ENCODE peak calls at places on chromosomes 7 and 10, in nine cellular contexts. One of them, this sample, is unnamed. For H3K9me3 and H3K4me1, the result is how much of the 10 kb centered on the place peaks cover.

GRCh38 chr7:31991846-31992245 is 78.4 kb downstream of the PDE1C start:
- DNase-seq in right lobe of liver: no peak
- DNase-seq in heart left ventricle: no peak
- DNase-seq in adrenal gland: no peak
- DNase-seq in IMR-90: peak
- DNase-seq in uterus: no peak
- DNase-seq in transverse colon: no peak
- DNase-seq in tibial nerve: no peak
- DNase-seq in gastrocnemius medialis: no peak
- DNase-seq in this sample: no peak

GRCh38 chr7:42107484-42107883 is 129.5 kb downstream of the GLI3 start:
- DNase-seq in right lobe of liver: no peak
- DNase-seq in heart left ventricle: no peak
- DNase-seq in adrenal gland: peak
- DNase-seq in IMR-90: no peak
- DNase-seq in uterus: peak
- DNase-seq in transverse colon: no peak
- DNase-seq in tibial nerve: no peak
- DNase-seq in gastrocnemius medialis: peak
- DNase-seq in this sample: no peak

GRCh38 chr10:127198307-127198706 is 1.9 kb upstream of the INSYN2A start:
- DNase-seq in right lobe of liver: no peak
- DNase-seq in heart left ventricle: no peak
- DNase-seq in adrenal gland: no peak
- DNase-seq in IMR-90: no peak
- DNase-seq in uterus: no peak
- DNase-seq in transverse colon: no peak
- DNase-seq in tibial nerve: no peak
- DNase-seq in gastrocnemius medialis: no peak
- DNase-seq in this sample: no peak

GRCh38 chr10:118041316-118041715 is 5.4 kb downstream of the RAB11FIP2 start:
- DNase-seq in right lobe of liver: no peak
- DNase-seq in heart left ventricle: no peak
- DNase-seq in adrenal gland: no peak
- DNase-seq in IMR-90: peak
- DNase-seq in uterus: no peak
- DNase-seq in transverse colon: no peak
- DNase-seq in tibial nerve: no peak
- DNase-seq in gastrocnemius medialis: no peak
- DNase-seq in this sample: no peak

GRCh38 chr7:137949416-137950262 is 52.2 kb downstream of the CREB3L2 start:
- DNase-seq in right lobe of liver: no peak
- DNase-seq in heart left ventricle: no peak
- DNase-seq in adrenal gland: no peak
- DNase-seq in IMR-90: no peak
- DNase-seq in uterus: no peak
- DNase-seq in transverse colon: no peak
- DNase-seq in tibial nerve: no peak
- DNase-seq in gastrocnemius medialis: no peak
- DNase-seq in this sample: no peak

GRCh38 chr7:74412603-74413002 is 41.1 kb upstream of the GTF2IRD1 start:
- DNase-seq in right lobe of liver: no peak
- DNase-seq in heart left ventricle: no peak
- DNase-seq in adrenal gland: no peak
- DNase-seq in IMR-90: peak
- DNase-seq in uterus: no peak
- DNase-seq in transverse colon: no peak
- DNase-seq in tibial nerve: no peak
- DNase-seq in gastrocnemius medialis: no peak
- DNase-seq in this sample: no peak

GRCh38 chr7:114789942-114790341 is 132.0 kb upstream of the MDFIC start:
- DNase-seq in right lobe of liver: no peak
- DNase-seq in heart left ventricle: no peak
- DNase-seq in adrenal gland: no peak
- DNase-seq in IMR-90: peak
- DNase-seq in uterus: no peak
- DNase-seq in transverse colon: no peak
- DNase-seq in tibial nerve: no peak
- DNase-seq in gastrocnemius medialis: no peak
- DNase-seq in this sample: no peak

GRCh38 chr7:1975179-1975578 is 257.6 kb downstream of the MAD1L1 start:
- DNase-seq in right lobe of liver: peak
- DNase-seq in heart left ventricle: peak
- DNase-seq in adrenal gland: no peak
- DNase-seq in IMR-90: no peak
- DNase-seq in uterus: no peak
- DNase-seq in transverse colon: no peak
- DNase-seq in tibial nerve: no peak
- DNase-seq in gastrocnemius medialis: no peak
- DNase-seq in this sample: no peak

GRCh38 chr10:75397571-75397921 is 4.0 kb downstream of the ZNF503 start:
- DNase-seq in right lobe of liver: no peak
- DNase-seq in heart left ventricle: peak
- DNase-seq in adrenal gland: no peak
- DNase-seq in IMR-90: no peak
- DNase-seq in uterus: peak
- DNase-seq in transverse colon: no peak
- DNase-seq in tibial nerve: no peak
- DNase-seq in gastrocnemius medialis: no peak
- DNase-seq in this sample: no peak

GRCh38 chr10:131125511-131126225 is 185.9 kb downstream of the TCERG1L start:
- DNase-seq in right lobe of liver: no peak
- DNase-seq in heart left ventricle: no peak
- DNase-seq in adrenal gland: no peak
- DNase-seq in IMR-90: no peak
- DNase-seq in uterus: no peak
- DNase-seq in transverse colon: no peak
- DNase-seq in tibial nerve: no peak
- DNase-seq in gastrocnemius medialis: no peak
- DNase-seq in this sample: no peak

GRCh38 chr7:3559178-3559765 is 258.2 kb downstream of the SDK1 start:
- DNase-seq in right lobe of liver: no peak
- DNase-seq in heart left ventricle: no peak
- DNase-seq in adrenal gland: no peak
- DNase-seq in IMR-90: peak
- DNase-seq in uterus: no peak
- DNase-seq in transverse colon: no peak
- DNase-seq in tibial nerve: no peak
- DNase-seq in gastrocnemius medialis: peak
- DNase-seq in this sample: no peak

GRCh38 chr10:20855398-20856038 is 41.6 kb downstream of the NEBL start:
- DNase-seq in right lobe of liver: no peak
- DNase-seq in heart left ventricle: no peak
- DNase-seq in adrenal gland: no peak
- DNase-seq in IMR-90: peak
- DNase-seq in uterus: no peak
- DNase-seq in transverse colon: no peak
- DNase-seq in tibial nerve: no peak
- DNase-seq in gastrocnemius medialis: no peak
- DNase-seq in this sample: no peak

GRCh38 chr7:129781128-129781855 is 169.8 kb downstream of the NRF1 start:
- DNase-seq in right lobe of liver: no peak
- DNase-seq in heart left ventricle: no peak
- DNase-seq in adrenal gland: no peak
- DNase-seq in IMR-90: no peak
- DNase-seq in uterus: no peak
- DNase-seq in transverse colon: no peak
- DNase-seq in tibial nerve: no peak
- DNase-seq in gastrocnemius medialis: no peak
- DNase-seq in this sample: no peak

GRCh38 chr7:64885520-64886240 is 17.4 kb upstream of the ZNF273 start:
- DNase-seq in right lobe of liver: no peak
- DNase-seq in heart left ventricle: peak
- DNase-seq in adrenal gland: no peak
- DNase-seq in IMR-90: no peak
- DNase-seq in uterus: no peak
- DNase-seq in transverse colon: no peak
- DNase-seq in tibial nerve: no peak
- DNase-seq in gastrocnemius medialis: no peak
- DNase-seq in this sample: no peak
- H3K9me3 ChIP-seq in right lobe of liver: under half
- H3K9me3 ChIP-seq in heart left ventricle: under half
- H3K9me3 ChIP-seq in adrenal gland: under half
- H3K9me3 ChIP-seq in IMR-90: under half
- H3K9me3 ChIP-seq in uterus: under half
- H3K9me3 ChIP-seq in transverse colon: under half
- H3K9me3 ChIP-seq in tibial nerve: under half
- H3K9me3 ChIP-seq in gastrocnemius medialis: under half
- H3K9me3 ChIP-seq in this sample: under half

GRCh38 chr10:124659380-124659779 is 84.8 kb downstream of the FAM53B start:
- DNase-seq in right lobe of liver: no peak
- DNase-seq in heart left ventricle: no peak
- DNase-seq in adrenal gland: no peak
- DNase-seq in IMR-90: no peak
- DNase-seq in uterus: no peak
- DNase-seq in transverse colon: no peak
- DNase-seq in tibial nerve: no peak
- DNase-seq in gastrocnemius medialis: no peak
- DNase-seq in this sample: no peak

GRCh38 chr10:124658591-124659240 is 85.5 kb downstream of the FAM53B start:
- DNase-seq in right lobe of liver: no peak
- DNase-seq in heart left ventricle: peak
- DNase-seq in adrenal gland: no peak
- DNase-seq in IMR-90: no peak
- DNase-seq in uterus: no peak
- DNase-seq in transverse colon: no peak
- DNase-seq in tibial nerve: no peak
- DNase-seq in gastrocnemius medialis: no peak
- DNase-seq in this sample: no peak

GRCh38 chr10:124655191-124656112 is 88.7 kb downstream of the FAM53B start:
- DNase-seq in right lobe of liver: no peak
- DNase-seq in heart left ventricle: peak
- DNase-seq in adrenal gland: no peak
- DNase-seq in IMR-90: no peak
- DNase-seq in uterus: no peak
- DNase-seq in transverse colon: no peak
- DNase-seq in tibial nerve: no peak
- DNase-seq in gastrocnemius medialis: no peak
- DNase-seq in this sample: no peak

GRCh38 chr10:124656113-124656490 is 88.1 kb downstream of the FAM53B start:
- DNase-seq in right lobe of liver: no peak
- DNase-seq in heart left ventricle: peak
- DNase-seq in adrenal gland: no peak
- DNase-seq in IMR-90: no peak
- DNase-seq in uterus: no peak
- DNase-seq in transverse colon: no peak
- DNase-seq in tibial nerve: no peak
- DNase-seq in gastrocnemius medialis: no peak
- DNase-seq in this sample: no peak

GRCh38 chr10:124657806-124658205 is 86.4 kb downstream of the FAM53B start:
- DNase-seq in right lobe of liver: no peak
- DNase-seq in heart left ventricle: peak
- DNase-seq in adrenal gland: no peak
- DNase-seq in IMR-90: peak
- DNase-seq in uterus: no peak
- DNase-seq in transverse colon: no peak
- DNase-seq in tibial nerve: no peak
- DNase-seq in gastrocnemius medialis: no peak
- DNase-seq in this sample: no peak
- H3K4me1 ChIP-seq in right lobe of liver: under half
- H3K4me1 ChIP-seq in heart left ventricle: half or more
- H3K4me1 ChIP-seq in adrenal gland: under half
- H3K4me1 ChIP-seq in IMR-90: under half
- H3K4me1 ChIP-seq in uterus: under half
- H3K4me1 ChIP-seq in transverse colon: under half
- H3K4me1 ChIP-seq in tibial nerve: under half
- H3K4me1 ChIP-seq in gastrocnemius medialis: half or more
- H3K4me1 ChIP-seq in this sample: under half

GRCh38 chr7:27167916-27168264 is 2.6 kb upstream of the HOXA9 start:
- DNase-seq in right lobe of liver: no peak
- DNase-seq in heart left ventricle: no peak
- DNase-seq in adrenal gland: no peak
- DNase-seq in IMR-90: no peak
- DNase-seq in uterus: no peak
- DNase-seq in transverse colon: no peak
- DNase-seq in tibial nerve: no peak
- DNase-seq in gastrocnemius medialis: peak
- DNase-seq in this sample: no peak

GRCh38 chr7:27167170-27167505 is 1.8 kb upstream of the HOXA9 start:
- DNase-seq in right lobe of liver: no peak
- DNase-seq in heart left ventricle: no peak
- DNase-seq in adrenal gland: peak
- DNase-seq in IMR-90: no peak
- DNase-seq in uterus: no peak
- DNase-seq in transverse colon: no peak
- DNase-seq in tibial nerve: no peak
- DNase-seq in gastrocnemius medialis: peak
- DNase-seq in this sample: no peak

GRCh38 chr7:27166475-27167169 is 1.3 kb upstream of the HOXA9 start:
- DNase-seq in right lobe of liver: no peak
- DNase-seq in heart left ventricle: no peak
- DNase-seq in adrenal gland: peak
- DNase-seq in IMR-90: no peak
- DNase-seq in uterus: no peak
- DNase-seq in transverse colon: no peak
- DNase-seq in tibial nerve: no peak
- DNase-seq in gastrocnemius medialis: peak
- DNase-seq in this sample: no peak

GRCh38 chr7:27169658-27170493 is 4.2 kb downstream of the HOXA10 start:
- DNase-seq in right lobe of liver: no peak
- DNase-seq in heart left ventricle: no peak
- DNase-seq in adrenal gland: peak
- DNase-seq in IMR-90: no peak
- DNase-seq in uterus: no peak
- DNase-seq in transverse colon: peak
- DNase-seq in tibial nerve: peak
- DNase-seq in gastrocnemius medialis: peak
- DNase-seq in this sample: peak

GRCh38 chr7:27168265-27168947 is 3.1 kb upstream of the HOXA9 start:
- DNase-seq in right lobe of liver: no peak
- DNase-seq in heart left ventricle: no peak
- DNase-seq in adrenal gland: peak
- DNase-seq in IMR-90: no peak
- DNase-seq in uterus: peak
- DNase-seq in transverse colon: no peak
- DNase-seq in tibial nerve: no peak
- DNase-seq in gastrocnemius medialis: peak
- DNase-seq in this sample: no peak
- TF ChIP-seq POLR2A in right lobe of liver: no peak
- TF ChIP-seq POLR2A in heart left ventricle: no peak
- TF ChIP-seq POLR2A in adrenal gland: no peak
- TF ChIP-seq POLR2A in IMR-90: no peak
- TF ChIP-seq POLR2A in uterus: no peak
- TF ChIP-seq POLR2A in transverse colon: no peak
- TF ChIP-seq POLR2A in tibial nerve: no peak
- TF ChIP-seq POLR2A in gastrocnemius medialis: no peak
- TF ChIP-seq POLR2A in this sample: no peak

DNA sequence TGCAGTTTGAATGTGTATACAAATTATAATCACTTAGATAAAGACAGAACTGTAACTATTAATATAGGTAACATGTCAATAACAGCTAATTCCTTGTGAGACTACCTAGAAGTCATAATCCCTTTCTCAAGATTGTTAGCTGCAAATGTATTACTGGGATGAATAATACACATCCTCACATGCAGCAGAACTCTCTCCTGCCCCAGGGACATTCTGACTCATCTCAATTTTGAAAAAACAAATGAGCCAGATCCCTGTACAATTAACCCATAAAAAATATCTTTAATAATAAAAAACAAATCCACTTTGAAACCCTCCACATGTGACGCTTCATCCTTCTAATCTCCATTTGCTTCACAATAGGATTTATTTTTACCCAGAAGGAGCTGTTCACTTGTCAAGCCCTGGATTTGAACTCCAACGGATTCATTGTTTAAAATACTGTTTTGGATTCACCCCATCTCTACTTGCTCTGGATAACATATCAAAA is 428.4 kb upstream of the TEX47 start:
- DNase-seq in right lobe of liver: no peak
- DNase-seq in heart left ventricle: no peak
- DNase-seq in adrenal gland: no peak
- DNase-seq in IMR-90: no peak
- DNase-seq in uterus: no peak
- DNase-seq in transverse colon: no peak
- DNase-seq in tibial nerve: no peak
- DNase-seq in gastrocnemius medialis: no peak
- DNase-seq in this sample: no peak
- H3K9me3 ChIP-seq in right lobe of liver: under half
- H3K9me3 ChIP-seq in heart left ventricle: under half
- H3K9me3 ChIP-seq in adrenal gland: under half
- H3K9me3 ChIP-seq in IMR-90: under half
- H3K9me3 ChIP-seq in uterus: under half
- H3K9me3 ChIP-seq in transverse colon: under half
- H3K9me3 ChIP-seq in tibial nerve: under half
- H3K9me3 ChIP-seq in gastrocnemius medialis: under half
- H3K9me3 ChIP-seq in this sample: under half

This sample was measured in breast epithelium.